ENCODE peak calls at places on chromosomes 12 and 14, in ten cellular contexts. L is A549, G is breast epithelium, I is ovary, V is Peyer's patch, N is body of pancreas, M is IMR-90, O is stomach, E is heart left ventricle, W is gastrocnemius medialis. P is an unnamed sample.
A peak's percentile ranks its signal among the peaks of the same experiment; 100 is the strongest.

GRCh38 chr12:51275088-51275487 is 4.9 kb upstream of the SMAGP start:
- DNase-seq in L (no peak), G (no peak), I (no peak), V (no peak), N (no peak), M (no peak), O (no peak), E (no peak), W (no peak), P (no peak)

GRCh38 chr12:109875572-109876131 is 4.7 kb downstream of the GLTP start:
- DNase-seq in L (no peak), G (no peak), I (no peak), V (no peak), N (peak; percentile 21), M (no peak), O (no peak), E (no peak), W (no peak), P (peak; percentile 91)

GRCh38 chr12:1518763-1519516 is 75.4 kb downstream of the FBXL14 start:
- DNase-seq in L (peak; percentile 81), G (peak; percentile 42), I (no peak), V (no peak), N (no peak), M (peak; percentile 91), O (no peak), E (no peak), W (no peak), P (peak; percentile 24)

GRCh38 chr14:100754020-100754419 is 27.3 kb downstream of the DLK1 start:
- DNase-seq in L (no peak), G (no peak), I (no peak), V (no peak), N (no peak), M (no peak), O (no peak), E (no peak), W (no peak), P (no peak)

GRCh38 chr12:92208613-92209121 is 63.0 kb upstream of the BTG1 start:
- DNase-seq in L (peak; percentile 70), G (no peak), I (no peak), V (no peak), N (no peak), M (peak; percentile 31), O (no peak), E (no peak), W (no peak), P (no peak)

GRCh38 chr12:94875525-94875924 is 128.0 kb downstream of the NDUFA12 start:
- DNase-seq in L (peak; percentile 69), G (no peak), I (peak; percentile 23), V (peak; percentile 20), N (no peak), M (no peak), O (no peak), E (no peak), W (no peak), P (peak; percentile 42)

GRCh38 chr14:44795725-44796124 is 166.0 kb downstream of the KLHL28 start:
- DNase-seq in L (no peak), G (no peak), I (no peak), V (no peak), N (peak; percentile 34), M (peak; percentile 10), O (no peak), E (no peak), W (no peak), P (peak; percentile 33)

GRCh38 chr12:54984602-54985376 is at the start of gene TESPA1:
- DNase-seq in L (no peak), G (peak; percentile 21), I (peak; percentile 55), V (peak; percentile 95), N (peak; percentile 40), M (no peak), O (peak; percentile 54), E (peak; percentile 78), W (peak; percentile 23), P (peak; percentile 55)

GRCh38 chr12:131075194-131075593 is 121.5 kb downstream of the ADGRD1 start:
- DNase-seq in L (no peak), G (no peak), I (no peak), V (no peak), N (no peak), M (no peak), O (no peak), E (no peak), W (no peak), P (no peak)

GRCh38 chr14:54108481-54109471 is 152.2 kb upstream of the BMP4 start:
- DNase-seq in L (peak; percentile 17), G (no peak), I (no peak), V (no peak), N (no peak), M (peak; percentile 82), O (no peak), E (no peak), W (no peak), P (no peak)

GRCh38 chr12:49273726-49274395 is 9.0 kb downstream of the TUBA1C start:
- DNase-seq in L (no peak), G (no peak), I (no peak), V (no peak), N (no peak), M (no peak), O (no peak), E (no peak), W (no peak), P (no peak)

GRCh38 chr12:127515941-127516340 is 751.0 kb upstream of the TMEM132C start:
- DNase-seq in L (no peak), G (no peak), I (no peak), V (no peak), N (no peak), M (peak; percentile 10), O (no peak), E (no peak), W (no peak), P (no peak)

DNA sequence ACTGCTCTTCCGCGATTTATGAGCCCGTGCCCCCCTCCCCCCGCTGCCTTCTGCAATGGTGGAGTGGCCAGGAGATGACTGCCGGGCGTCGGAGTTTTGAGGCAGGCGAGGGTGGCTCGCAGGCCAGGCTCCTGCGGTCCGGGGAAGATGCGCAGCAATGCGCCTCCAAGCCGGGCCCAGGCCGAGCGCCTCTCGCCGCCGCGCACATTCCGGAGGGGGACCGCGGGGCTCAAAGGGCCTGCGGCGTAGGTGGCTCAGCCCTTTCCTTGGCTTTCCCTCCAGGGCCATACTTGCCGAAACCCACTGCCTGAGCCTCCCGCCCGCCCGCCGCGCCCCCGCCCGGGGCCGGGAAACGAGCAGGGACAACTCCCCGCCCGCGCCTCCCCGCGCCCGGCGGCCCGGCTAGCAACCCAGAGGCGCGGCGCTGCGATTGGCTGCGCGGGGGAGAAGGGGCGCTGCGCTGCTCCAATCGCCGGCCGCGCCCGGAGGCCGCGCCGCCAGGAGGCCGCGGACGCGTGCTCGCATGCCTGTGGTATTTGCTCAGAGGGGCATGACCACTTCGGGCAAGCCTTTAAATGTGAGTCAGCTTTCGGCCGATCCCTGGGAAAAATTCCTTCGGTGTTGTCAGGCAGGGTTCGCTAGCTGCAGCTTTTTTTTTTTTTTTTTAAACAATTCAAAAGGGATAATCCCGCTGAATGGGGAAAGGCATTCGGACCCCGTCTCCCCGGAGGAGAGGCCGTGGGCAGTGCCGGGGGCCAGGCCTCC is 157.9 kb upstream of the PARP11 start:
- DNase-seq in L (peak; percentile 96), G (peak; percentile 92), I (peak; percentile 84), V (peak; percentile 68), N (peak; percentile 95), M (peak; percentile 98), O (peak; percentile 86), E (peak; percentile 89), W (peak; percentile 75), P (peak; percentile 96)
- H3K4me3 ChIP-seq in L (peak overlapping the region; percentile 35), G (peak overlapping the region; percentile 40), I (peak overlapping the region; percentile 57), V (peak overlapping the region; percentile 55), N (no peak overlapping the region), M (peak overlapping the region; percentile 29), O (peak overlapping the region; percentile 50), E (peak overlapping the region; percentile 49), W (peak overlapping the region; percentile 65), P (peak overlapping the region; percentile 22)

DNA sequence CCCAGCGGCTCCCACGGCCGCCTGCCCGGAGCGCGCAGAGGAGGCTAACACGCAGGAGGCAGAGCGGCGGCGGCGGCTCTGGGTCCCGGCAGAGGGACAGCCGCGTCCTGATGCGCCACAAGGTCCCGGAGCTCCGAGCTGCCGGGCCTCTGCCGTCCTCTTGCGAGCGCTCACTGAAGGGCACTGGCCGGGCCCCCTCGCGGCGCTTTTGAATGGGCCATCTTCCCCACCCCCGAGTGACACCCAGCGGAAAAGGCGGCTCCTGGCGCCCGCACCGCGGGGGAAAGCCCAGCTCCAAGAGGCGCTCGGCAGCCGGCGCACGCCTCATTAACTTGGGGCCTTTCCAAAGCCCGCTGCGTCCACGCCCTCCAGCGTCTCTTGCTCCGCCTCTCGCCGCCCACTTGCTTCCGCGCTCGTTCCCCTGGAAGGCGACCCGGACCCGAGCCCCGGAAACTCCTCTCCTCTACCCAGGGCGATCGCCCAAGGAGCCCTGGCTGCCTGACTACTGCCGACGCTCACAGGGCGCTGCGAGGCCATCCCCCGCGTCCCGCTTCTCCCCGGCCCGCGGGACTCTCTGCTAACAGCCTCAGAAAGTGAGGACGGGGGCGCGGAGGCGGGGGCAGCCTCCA is at the start of gene PHLDA1:
- DNase-seq in L (peak; percentile 97), G (peak; percentile 93), I (peak; percentile 96), V (peak; percentile 79), N (peak; percentile 96), M (peak; percentile 97), O (peak; percentile 94), E (peak; percentile 97), W (peak; percentile 86), P (peak; percentile 97)
- TF ChIP-seq POLR2A in L (peak; percentile 94), G (peak; percentile 63), I (peak; percentile 80), V (peak; percentile 71), N (peak; percentile 96), M (peak; percentile 100), O (peak; percentile 40), E (peak; percentile 91), W (peak; percentile 91), P (peak; percentile 99)

DNA sequence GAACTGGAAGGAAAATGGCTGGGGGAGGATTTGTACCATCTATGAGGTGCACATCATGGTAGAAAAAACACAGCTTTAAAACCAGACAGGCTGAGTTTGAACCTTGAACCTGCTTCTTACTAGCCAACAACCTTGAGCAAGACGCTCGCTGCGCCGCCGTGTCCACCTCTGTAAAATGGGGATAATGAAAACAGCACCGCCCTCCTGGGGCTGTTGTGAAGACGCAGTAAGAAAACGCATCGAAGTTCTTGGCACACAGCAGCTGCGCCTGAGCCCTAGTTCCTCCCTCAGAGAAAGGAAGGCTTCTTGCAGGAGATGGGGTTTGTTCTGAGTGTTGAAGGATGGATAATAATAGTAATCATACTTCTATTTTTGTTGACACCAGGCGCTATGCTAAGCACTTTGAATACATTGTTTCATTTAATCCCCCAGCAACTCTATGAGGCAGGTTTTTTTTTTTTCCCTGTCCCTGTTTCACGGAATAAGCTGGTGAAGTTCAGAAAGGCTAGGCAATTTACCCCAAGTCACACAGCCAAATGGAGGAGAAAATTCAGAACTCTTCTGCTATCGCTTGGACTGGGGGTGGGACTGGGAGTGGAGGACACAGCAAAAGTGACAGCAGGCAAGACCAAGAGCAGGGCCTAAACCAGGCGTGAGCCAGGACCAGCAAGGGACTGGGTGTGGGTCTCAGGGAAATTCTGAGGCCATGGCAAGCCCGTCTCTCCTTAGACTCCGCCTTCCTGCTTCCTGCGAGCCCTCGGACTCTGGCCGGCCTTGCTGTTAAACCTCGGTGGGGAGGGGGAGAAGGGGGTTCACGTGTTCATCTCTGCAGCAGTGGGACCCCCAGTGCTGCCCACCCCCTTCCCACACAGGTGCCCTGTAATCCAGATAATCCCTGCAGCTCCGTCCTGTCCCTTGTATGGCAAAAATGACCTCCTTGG is 97.5 kb downstream of the LRRC74A start:
- DNase-seq in L (no peak), G (no peak), I (no peak), V (no peak), N (no peak), M (no peak), O (no peak), E (no peak), W (no peak), P (no peak)
- H3K4me1 ChIP-seq in L (peaks cover 65% of the 10 kb centered on the region), G (peaks cover 16% of the 10 kb centered on the region), I (peaks cover 49% of the 10 kb centered on the region), V (peaks cover 28% of the 10 kb centered on the region), N (peaks cover 27% of the 10 kb centered on the region), M (peaks cover 40% of the 10 kb centered on the region), O (peaks cover 48% of the 10 kb centered on the region), E (peaks cover 71% of the 10 kb centered on the region), W (peaks cover 26% of the 10 kb centered on the region), P (peaks cover 40% of the 10 kb centered on the region)

GRCh38 chr14:73714656-73715081 is 485 bp upstream of the PNMA1 start:
- DNase-seq in L (no peak), G (no peak), I (no peak), V (no peak), N (no peak), M (peak; percentile 42), O (no peak), E (no peak), W (no peak), P (no peak)
- H3K4me3 ChIP-seq in L (peak overlapping the region; percentile 73), G (peak overlapping the region; percentile 70), I (peak overlapping the region; percentile 66), V (peak overlapping the region; percentile 86), N (no peak overlapping the region), M (peak overlapping the region; percentile 11), O (peak overlapping the region; percentile 93), E (peak overlapping the region; percentile 90), W (peak overlapping the region; percentile 78), P (no peak overlapping the region)